ENCODE peak calls at places on chromosomes 12 and 14, in eight cellular contexts. One of them, this sample, is unnamed.

GRCh38 chr14:24403294-24404013 is 4.7 kb downstream of the NYNRIN start:
- DNase-seq in cardiac muscle cell: no peak
- DNase-seq in AG10803: peak
- DNase-seq in neural progenitor cell: no peak
- DNase-seq in SK-N-SH: no peak
- DNase-seq in naive thymus-derived CD4-positive, alpha-beta T cell: no peak
- DNase-seq in PC-3: peak
- DNase-seq in LNCaP clone FGC: no peak
- DNase-seq in this sample: no peak

GRCh38 chr12:123761841-123762714 is at the start of gene DNAH10:
- DNase-seq in LNCaP clone FGC: no peak
- DNase-seq in neural progenitor cell: peak
- DNase-seq in naive thymus-derived CD4-positive, alpha-beta T cell: peak
- DNase-seq in PC-3: no peak
- DNase-seq in cardiac muscle cell: peak
- DNase-seq in SK-N-SH: no peak
- DNase-seq in AG10803: no peak
- DNase-seq in this sample: no peak

GRCh38 chr14:23121401-23121800 is 2.3 kb upstream of the CEBPE start:
- DNase-seq in naive thymus-derived CD4-positive, alpha-beta T cell: no peak
- DNase-seq in LNCaP clone FGC: no peak
- DNase-seq in AG10803: peak
- DNase-seq in PC-3: peak
- DNase-seq in SK-N-SH: no peak
- DNase-seq in cardiac muscle cell: no peak
- DNase-seq in neural progenitor cell: peak
- DNase-seq in this sample: peak

GRCh38 chr12:4918950-4919660 is 9.4 kb downstream of the KCNA1 start:
- DNase-seq in LNCaP clone FGC: no peak
- DNase-seq in cardiac muscle cell: no peak
- DNase-seq in neural progenitor cell: no peak
- DNase-seq in AG10803: peak
- DNase-seq in PC-3: no peak
- DNase-seq in naive thymus-derived CD4-positive, alpha-beta T cell: no peak
- DNase-seq in SK-N-SH: no peak
- DNase-seq in this sample: no peak

GRCh38 chr12:1457901-1458300 is 136.5 kb downstream of the FBXL14 start:
- DNase-seq in LNCaP clone FGC: no peak
- DNase-seq in AG10803: peak
- DNase-seq in PC-3: peak
- DNase-seq in SK-N-SH: no peak
- DNase-seq in neural progenitor cell: no peak
- DNase-seq in cardiac muscle cell: no peak
- DNase-seq in naive thymus-derived CD4-positive, alpha-beta T cell: no peak
- DNase-seq in this sample: no peak

GRCh38 chr14:52701223-52701622 is 5.8 kb upstream of the PSMC6 start:
- DNase-seq in AG10803: no peak
- DNase-seq in cardiac muscle cell: no peak
- DNase-seq in LNCaP clone FGC: no peak
- DNase-seq in neural progenitor cell: no peak
- DNase-seq in naive thymus-derived CD4-positive, alpha-beta T cell: no peak
- DNase-seq in SK-N-SH: no peak
- DNase-seq in PC-3: no peak
- DNase-seq in this sample: no peak

GRCh38 chr12:14554281-14555008 is 13.2 kb downstream of the PLBD1 start:
- DNase-seq in PC-3: peak
- DNase-seq in naive thymus-derived CD4-positive, alpha-beta T cell: no peak
- DNase-seq in cardiac muscle cell: peak
- DNase-seq in neural progenitor cell: no peak
- DNase-seq in LNCaP clone FGC: peak
- DNase-seq in SK-N-SH: no peak
- DNase-seq in AG10803: peak
- DNase-seq in this sample: peak

GRCh38 chr12:67415473-67415872 is 146.3 kb downstream of the CAND1 start:
- DNase-seq in LNCaP clone FGC: no peak
- DNase-seq in neural progenitor cell: peak
- DNase-seq in PC-3: peak
- DNase-seq in cardiac muscle cell: peak
- DNase-seq in AG10803: peak
- DNase-seq in SK-N-SH: peak
- DNase-seq in naive thymus-derived CD4-positive, alpha-beta T cell: no peak
- DNase-seq in this sample: no peak

GRCh38 chr12:77130193-77130592 is 64.8 kb upstream of the E2F7 start:
- DNase-seq in AG10803: peak
- DNase-seq in SK-N-SH: no peak
- DNase-seq in cardiac muscle cell: no peak
- DNase-seq in PC-3: no peak
- DNase-seq in naive thymus-derived CD4-positive, alpha-beta T cell: no peak
- DNase-seq in LNCaP clone FGC: no peak
- DNase-seq in neural progenitor cell: no peak
- DNase-seq in this sample: no peak

GRCh38 chr12:107225626-107226025 is 132.3 kb upstream of the CRY1 start:
- DNase-seq in AG10803: peak
- DNase-seq in LNCaP clone FGC: no peak
- DNase-seq in cardiac muscle cell: no peak
- DNase-seq in SK-N-SH: no peak
- DNase-seq in neural progenitor cell: peak
- DNase-seq in PC-3: peak
- DNase-seq in naive thymus-derived CD4-positive, alpha-beta T cell: no peak
- DNase-seq in this sample: no peak

GRCh38 chr12:88715673-88716072 is 135.4 kb upstream of the KITLG start:
- DNase-seq in AG10803: no peak
- DNase-seq in neural progenitor cell: no peak
- DNase-seq in PC-3: no peak
- DNase-seq in cardiac muscle cell: no peak
- DNase-seq in SK-N-SH: no peak
- DNase-seq in naive thymus-derived CD4-positive, alpha-beta T cell: no peak
- DNase-seq in LNCaP clone FGC: no peak
- DNase-seq in this sample: no peak

GRCh38 chr12:131309700-131310099 is 356.0 kb downstream of the ADGRD1 start:
- DNase-seq in cardiac muscle cell: no peak
- DNase-seq in PC-3: no peak
- DNase-seq in naive thymus-derived CD4-positive, alpha-beta T cell: no peak
- DNase-seq in SK-N-SH: no peak
- DNase-seq in neural progenitor cell: no peak
- DNase-seq in AG10803: no peak
- DNase-seq in LNCaP clone FGC: no peak
- DNase-seq in this sample: no peak

GRCh38 chr12:65740873-65741600 is 83.2 kb upstream of the HMGA2 start:
- DNase-seq in SK-N-SH: peak
- DNase-seq in cardiac muscle cell: peak
- DNase-seq in PC-3: peak
- DNase-seq in naive thymus-derived CD4-positive, alpha-beta T cell: peak
- DNase-seq in neural progenitor cell: peak
- DNase-seq in LNCaP clone FGC: no peak
- DNase-seq in AG10803: peak
- DNase-seq in this sample: no peak

GRCh38 chr12:104886418-104887401 is 71.4 kb downstream of the SLC41A2 start:
- DNase-seq in AG10803: peak
- DNase-seq in naive thymus-derived CD4-positive, alpha-beta T cell: no peak
- DNase-seq in neural progenitor cell: no peak
- DNase-seq in cardiac muscle cell: no peak
- DNase-seq in SK-N-SH: no peak
- DNase-seq in PC-3: peak
- DNase-seq in LNCaP clone FGC: no peak
- DNase-seq in this sample: no peak

GRCh38 chr14:49849213-49849847 is 3.3 kb downstream of the NEMF start:
- DNase-seq in cardiac muscle cell: no peak
- DNase-seq in SK-N-SH: no peak
- DNase-seq in LNCaP clone FGC: peak
- DNase-seq in naive thymus-derived CD4-positive, alpha-beta T cell: no peak
- DNase-seq in neural progenitor cell: no peak
- DNase-seq in AG10803: no peak
- DNase-seq in PC-3: peak
- DNase-seq in this sample: no peak

GRCh38 chr14:49852351-49853157 is at the start of gene NEMF:
- DNase-seq in SK-N-SH: peak
- DNase-seq in cardiac muscle cell: peak
- DNase-seq in naive thymus-derived CD4-positive, alpha-beta T cell: peak
- DNase-seq in LNCaP clone FGC: peak
- DNase-seq in neural progenitor cell: peak
- DNase-seq in AG10803: peak
- DNase-seq in PC-3: peak
- DNase-seq in this sample: peak

GRCh38 chr14:49853158-49853477 is 530 bp upstream of the NEMF start:
- DNase-seq in naive thymus-derived CD4-positive, alpha-beta T cell: no peak
- DNase-seq in SK-N-SH: peak
- DNase-seq in LNCaP clone FGC: no peak
- DNase-seq in neural progenitor cell: no peak
- DNase-seq in cardiac muscle cell: no peak
- DNase-seq in PC-3: no peak
- DNase-seq in AG10803: no peak
- DNase-seq in this sample: no peak

GRCh38 chr14:49857427-49858003 is 4.9 kb upstream of the NEMF start:
- DNase-seq in AG10803: peak
- DNase-seq in cardiac muscle cell: peak
- DNase-seq in LNCaP clone FGC: no peak
- DNase-seq in neural progenitor cell: no peak
- DNase-seq in SK-N-SH: no peak
- DNase-seq in naive thymus-derived CD4-positive, alpha-beta T cell: no peak
- DNase-seq in PC-3: no peak
- DNase-seq in this sample: no peak

GRCh38 chr14:49853572-49854375 is 1.2 kb upstream of the NEMF start:
- DNase-seq in neural progenitor cell: peak
- DNase-seq in cardiac muscle cell: peak
- DNase-seq in naive thymus-derived CD4-positive, alpha-beta T cell: peak
- DNase-seq in AG10803: peak
- DNase-seq in LNCaP clone FGC: no peak
- DNase-seq in SK-N-SH: peak
- DNase-seq in PC-3: peak
- DNase-seq in this sample: peak
- H3K4me3 ChIP-seq in neural progenitor cell: peak
- H3K4me3 ChIP-seq in cardiac muscle cell: peak
- H3K4me3 ChIP-seq in naive thymus-derived CD4-positive, alpha-beta T cell: peak
- H3K4me3 ChIP-seq in AG10803: peak
- H3K4me3 ChIP-seq in LNCaP clone FGC: no peak
- H3K4me3 ChIP-seq in SK-N-SH: peak
- H3K4me3 ChIP-seq in PC-3: peak
- H3K4me3 ChIP-seq in this sample: peak

DNA sequence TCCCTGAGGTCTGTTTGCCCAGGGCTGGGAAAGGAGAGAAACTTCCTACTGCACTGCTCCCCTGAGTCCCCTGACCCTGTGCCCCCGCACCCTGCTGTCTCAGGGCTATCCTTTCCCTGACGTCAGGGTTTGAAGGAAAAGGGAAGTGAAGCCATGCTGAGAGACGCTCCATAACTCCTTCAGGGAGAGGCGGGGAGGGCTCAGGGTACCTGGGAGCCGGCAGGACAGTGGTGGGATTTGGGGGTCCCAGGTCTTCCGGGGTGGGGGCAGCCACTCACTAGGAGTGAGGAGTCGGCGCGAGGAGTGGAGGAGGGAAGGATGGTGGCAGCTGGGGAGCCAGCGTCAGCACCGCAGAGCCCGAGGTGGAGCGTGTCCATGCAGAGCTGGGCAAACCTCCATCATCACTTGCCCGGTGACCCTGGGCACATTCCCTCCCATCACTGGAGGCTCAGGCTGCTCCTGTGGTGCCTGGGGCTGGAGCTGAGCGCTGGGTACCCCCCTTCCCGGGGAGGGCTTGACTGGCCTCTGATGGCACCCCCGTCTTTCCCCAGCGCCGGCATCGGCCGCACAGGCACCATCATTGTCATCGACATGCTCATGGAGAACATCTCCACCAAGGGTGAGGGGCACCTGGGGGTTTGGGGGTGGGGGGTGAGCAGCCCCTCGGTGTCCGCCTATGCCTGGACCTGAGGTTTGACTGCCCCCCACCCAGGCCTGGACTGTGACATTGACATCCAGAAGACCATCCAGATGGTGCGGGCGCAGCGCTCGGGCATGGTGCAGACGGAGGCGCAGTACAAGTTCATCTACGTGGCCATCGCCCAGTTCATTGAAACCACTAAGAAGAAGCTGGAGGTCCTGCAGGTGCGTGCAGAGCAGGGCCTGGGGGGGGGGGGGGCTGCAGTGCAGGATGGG is 8.5 kb downstream of the PTPN6 start:
- DNase-seq in AG10803: no peak
- DNase-seq in naive thymus-derived CD4-positive, alpha-beta T cell: no peak
- DNase-seq in PC-3: no peak
- DNase-seq in cardiac muscle cell: no peak
- DNase-seq in LNCaP clone FGC: no peak
- DNase-seq in SK-N-SH: no peak
- DNase-seq in neural progenitor cell: no peak
- DNase-seq in this sample: no peak
- H3K4me3 ChIP-seq in AG10803: no peak
- H3K4me3 ChIP-seq in naive thymus-derived CD4-positive, alpha-beta T cell: peak
- H3K4me3 ChIP-seq in PC-3: no peak
- H3K4me3 ChIP-seq in cardiac muscle cell: no peak
- H3K4me3 ChIP-seq in LNCaP clone FGC: no peak
- H3K4me3 ChIP-seq in SK-N-SH: no peak
- H3K4me3 ChIP-seq in neural progenitor cell: no peak
- H3K4me3 ChIP-seq in this sample: no peak

DNA sequence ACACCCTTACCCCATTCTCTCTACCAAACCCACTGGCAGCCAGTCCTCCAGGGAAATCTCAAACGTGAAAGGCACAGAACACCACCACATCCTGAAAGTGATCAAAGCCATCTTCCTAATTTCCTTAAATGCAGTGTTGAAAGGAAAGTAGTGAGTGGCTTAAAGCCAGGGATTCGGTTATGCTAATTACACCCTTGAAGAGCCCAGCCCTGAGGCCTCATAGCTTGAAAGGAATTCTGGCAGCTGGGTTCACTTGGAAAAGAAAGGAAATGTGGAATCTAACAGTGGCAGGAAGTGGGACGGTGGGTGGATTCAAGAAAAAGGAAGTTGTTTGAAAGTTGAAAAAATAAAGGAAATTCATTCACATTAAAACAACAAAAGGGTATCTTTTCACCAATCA is 73.0 kb upstream of the FICD start:
- DNase-seq in neural progenitor cell: peak
- DNase-seq in naive thymus-derived CD4-positive, alpha-beta T cell: no peak
- DNase-seq in cardiac muscle cell: no peak
- DNase-seq in SK-N-SH: no peak
- DNase-seq in PC-3: no peak
- DNase-seq in LNCaP clone FGC: no peak
- DNase-seq in AG10803: no peak
- DNase-seq in this sample: no peak
- H3K4me3 ChIP-seq in neural progenitor cell: no peak
- H3K4me3 ChIP-seq in naive thymus-derived CD4-positive, alpha-beta T cell: no peak
- H3K4me3 ChIP-seq in cardiac muscle cell: no peak
- H3K4me3 ChIP-seq in SK-N-SH: no peak
- H3K4me3 ChIP-seq in PC-3: no peak
- H3K4me3 ChIP-seq in LNCaP clone FGC: no peak
- H3K4me3 ChIP-seq in AG10803: no peak
- H3K4me3 ChIP-seq in this sample: no peak

GRCh38 chr12:32110942-32111341 is 4.3 kb downstream of the BICD1 start:
- DNase-seq in SK-N-SH: no peak
- DNase-seq in LNCaP clone FGC: no peak
- DNase-seq in cardiac muscle cell: no peak
- DNase-seq in PC-3: no peak
- DNase-seq in naive thymus-derived CD4-positive, alpha-beta T cell: no peak
- DNase-seq in neural progenitor cell: no peak
- DNase-seq in AG10803: peak
- DNase-seq in this sample: no peak
- H3K4me3 ChIP-seq in SK-N-SH: no peak
- H3K4me3 ChIP-seq in LNCaP clone FGC: no peak
- H3K4me3 ChIP-seq in cardiac muscle cell: no peak
- H3K4me3 ChIP-seq in PC-3: no peak
- H3K4me3 ChIP-seq in naive thymus-derived CD4-positive, alpha-beta T cell: no peak
- H3K4me3 ChIP-seq in neural progenitor cell: no peak
- H3K4me3 ChIP-seq in AG10803: no peak
- H3K4me3 ChIP-seq in this sample: no peak

GRCh38 chr14:38189930-38190726 is 17.6 kb upstream of the SSTR1 start:
- DNase-seq in cardiac muscle cell: no peak
- DNase-seq in neural progenitor cell: no peak
- DNase-seq in SK-N-SH: no peak
- DNase-seq in PC-3: no peak
- DNase-seq in LNCaP clone FGC: no peak
- DNase-seq in AG10803: no peak
- DNase-seq in naive thymus-derived CD4-positive, alpha-beta T cell: no peak
- DNase-seq in this sample: no peak
- H3K4me3 ChIP-seq in cardiac muscle cell: no peak
- H3K4me3 ChIP-seq in neural progenitor cell: no peak
- H3K4me3 ChIP-seq in SK-N-SH: no peak
- H3K4me3 ChIP-seq in PC-3: no peak
- H3K4me3 ChIP-seq in LNCaP clone FGC: no peak
- H3K4me3 ChIP-seq in AG10803: no peak
- H3K4me3 ChIP-seq in naive thymus-derived CD4-positive, alpha-beta T cell: no peak
- H3K4me3 ChIP-seq in this sample: no peak